ENCODE peak calls at places on chromosomes 6 and 20, in ten cellular contexts. One of them, this sample, is unnamed.

GRCh38 chr20:48760403-48760889 is 67.4 kb downstream of the PREX1 start:
- DNase-seq in posterior cingulate gyrus: no peak
- DNase-seq in amniotic epithelial cell: peak
- DNase-seq in kidney tubule cell: peak
- DNase-seq in thoracic aorta: no peak
- DNase-seq in foreskin keratinocyte: peak
- DNase-seq in iris pigment epithelial cell: peak
- DNase-seq in mucosa of descending colon: peak
- DNase-seq in foreskin fibroblast: no peak
- DNase-seq in islet precursor cell: no peak
- DNase-seq in this sample: peak

GRCh38 chr6:18785810-18786490 is 398.8 kb downstream of the RNF144B start:
- DNase-seq in islet precursor cell: no peak
- DNase-seq in iris pigment epithelial cell: no peak
- DNase-seq in foreskin fibroblast: no peak
- DNase-seq in amniotic epithelial cell: no peak
- DNase-seq in thoracic aorta: no peak
- DNase-seq in foreskin keratinocyte: no peak
- DNase-seq in posterior cingulate gyrus: no peak
- DNase-seq in mucosa of descending colon: no peak
- DNase-seq in kidney tubule cell: no peak
- DNase-seq in this sample: no peak

GRCh38 chr20:38250607-38251006 is 9.9 kb downstream of the KIAA1755 start:
- DNase-seq in mucosa of descending colon: no peak
- DNase-seq in foreskin keratinocyte: no peak
- DNase-seq in thoracic aorta: no peak
- DNase-seq in iris pigment epithelial cell: no peak
- DNase-seq in kidney tubule cell: no peak
- DNase-seq in posterior cingulate gyrus: no peak
- DNase-seq in amniotic epithelial cell: no peak
- DNase-seq in foreskin fibroblast: no peak
- DNase-seq in islet precursor cell: no peak
- DNase-seq in this sample: no peak

GRCh38 chr20:60408435-60408834 is 450.2 kb downstream of the CDH26 start:
- DNase-seq in thoracic aorta: no peak
- DNase-seq in posterior cingulate gyrus: no peak
- DNase-seq in mucosa of descending colon: no peak
- DNase-seq in foreskin fibroblast: no peak
- DNase-seq in islet precursor cell: no peak
- DNase-seq in foreskin keratinocyte: peak
- DNase-seq in kidney tubule cell: no peak
- DNase-seq in amniotic epithelial cell: no peak
- DNase-seq in iris pigment epithelial cell: no peak
- DNase-seq in this sample: no peak

GRCh38 chr6:157597461-157598312 is 216.7 kb downstream of the ZDHHC14 start:
- DNase-seq in iris pigment epithelial cell: no peak
- DNase-seq in posterior cingulate gyrus: peak
- DNase-seq in thoracic aorta: no peak
- DNase-seq in islet precursor cell: peak
- DNase-seq in foreskin keratinocyte: no peak
- DNase-seq in foreskin fibroblast: peak
- DNase-seq in amniotic epithelial cell: no peak
- DNase-seq in mucosa of descending colon: peak
- DNase-seq in kidney tubule cell: peak
- DNase-seq in this sample: no peak

GRCh38 chr6:63803371-63803770 is 167.8 kb downstream of the PHF3 start:
- DNase-seq in posterior cingulate gyrus: no peak
- DNase-seq in mucosa of descending colon: no peak
- DNase-seq in iris pigment epithelial cell: no peak
- DNase-seq in thoracic aorta: no peak
- DNase-seq in foreskin fibroblast: no peak
- DNase-seq in foreskin keratinocyte: no peak
- DNase-seq in amniotic epithelial cell: no peak
- DNase-seq in islet precursor cell: no peak
- DNase-seq in kidney tubule cell: no peak
- DNase-seq in this sample: no peak

GRCh38 chr6:26284537-26285142 is 80.4 kb upstream of the BTN3A2 start:
- DNase-seq in mucosa of descending colon: peak
- DNase-seq in foreskin keratinocyte: peak
- DNase-seq in iris pigment epithelial cell: peak
- DNase-seq in islet precursor cell: peak
- DNase-seq in kidney tubule cell: peak
- DNase-seq in thoracic aorta: no peak
- DNase-seq in amniotic epithelial cell: peak
- DNase-seq in foreskin fibroblast: no peak
- DNase-seq in posterior cingulate gyrus: peak
- DNase-seq in this sample: no peak

GRCh38 chr6:168004945-168005344 is 7.5 kb downstream of the KIF25 start:
- DNase-seq in islet precursor cell: peak
- DNase-seq in kidney tubule cell: no peak
- DNase-seq in mucosa of descending colon: no peak
- DNase-seq in posterior cingulate gyrus: no peak
- DNase-seq in foreskin keratinocyte: no peak
- DNase-seq in amniotic epithelial cell: no peak
- DNase-seq in thoracic aorta: no peak
- DNase-seq in iris pigment epithelial cell: no peak
- DNase-seq in foreskin fibroblast: no peak
- DNase-seq in this sample: no peak

GRCh38 chr6:99761701-99762100 is 155.1 kb downstream of the PRDM13 start:
- DNase-seq in posterior cingulate gyrus: no peak
- DNase-seq in foreskin keratinocyte: peak
- DNase-seq in kidney tubule cell: no peak
- DNase-seq in foreskin fibroblast: no peak
- DNase-seq in amniotic epithelial cell: no peak
- DNase-seq in iris pigment epithelial cell: no peak
- DNase-seq in mucosa of descending colon: no peak
- DNase-seq in islet precursor cell: no peak
- DNase-seq in thoracic aorta: no peak
- DNase-seq in this sample: no peak

GRCh38 chr6:165876568-165876967 is 213.5 kb upstream of the PDE10A start:
- DNase-seq in posterior cingulate gyrus: no peak
- DNase-seq in amniotic epithelial cell: peak
- DNase-seq in islet precursor cell: no peak
- DNase-seq in kidney tubule cell: no peak
- DNase-seq in thoracic aorta: no peak
- DNase-seq in foreskin keratinocyte: no peak
- DNase-seq in mucosa of descending colon: peak
- DNase-seq in foreskin fibroblast: no peak
- DNase-seq in iris pigment epithelial cell: peak
- DNase-seq in this sample: no peak

GRCh38 chr6:145963216-145964068 is 716 bp downstream of the SHPRH start:
- DNase-seq in amniotic epithelial cell: peak
- DNase-seq in kidney tubule cell: peak
- DNase-seq in thoracic aorta: peak
- DNase-seq in posterior cingulate gyrus: no peak
- DNase-seq in iris pigment epithelial cell: peak
- DNase-seq in foreskin fibroblast: peak
- DNase-seq in islet precursor cell: peak
- DNase-seq in foreskin keratinocyte: peak
- DNase-seq in mucosa of descending colon: peak
- DNase-seq in this sample: no peak

GRCh38 chr6:37607949-37608348 is 89.7 kb downstream of the MDGA1 start:
- DNase-seq in posterior cingulate gyrus: no peak
- DNase-seq in foreskin fibroblast: no peak
- DNase-seq in thoracic aorta: no peak
- DNase-seq in kidney tubule cell: no peak
- DNase-seq in islet precursor cell: no peak
- DNase-seq in iris pigment epithelial cell: peak
- DNase-seq in amniotic epithelial cell: peak
- DNase-seq in mucosa of descending colon: no peak
- DNase-seq in foreskin keratinocyte: no peak
- DNase-seq in this sample: no peak

GRCh38 chr20:57445774-57446173 is 54.6 kb downstream of the RBM38 start:
- DNase-seq in thoracic aorta: no peak
- DNase-seq in amniotic epithelial cell: no peak
- DNase-seq in kidney tubule cell: no peak
- DNase-seq in foreskin keratinocyte: no peak
- DNase-seq in posterior cingulate gyrus: no peak
- DNase-seq in mucosa of descending colon: no peak
- DNase-seq in iris pigment epithelial cell: no peak
- DNase-seq in foreskin fibroblast: no peak
- DNase-seq in islet precursor cell: no peak
- DNase-seq in this sample: no peak

GRCh38 chr6:20286968-20287565 is 74.8 kb upstream of the MBOAT1 start:
- DNase-seq in foreskin keratinocyte: no peak
- DNase-seq in amniotic epithelial cell: peak
- DNase-seq in kidney tubule cell: no peak
- DNase-seq in foreskin fibroblast: peak
- DNase-seq in iris pigment epithelial cell: peak
- DNase-seq in islet precursor cell: no peak
- DNase-seq in thoracic aorta: no peak
- DNase-seq in posterior cingulate gyrus: no peak
- DNase-seq in mucosa of descending colon: no peak
- DNase-seq in this sample: no peak

GRCh38 chr20:5390719-5391118 is 74.0 kb upstream of the PROKR2 start:
- DNase-seq in kidney tubule cell: no peak
- DNase-seq in posterior cingulate gyrus: no peak
- DNase-seq in mucosa of descending colon: no peak
- DNase-seq in iris pigment epithelial cell: no peak
- DNase-seq in thoracic aorta: no peak
- DNase-seq in foreskin keratinocyte: no peak
- DNase-seq in islet precursor cell: no peak
- DNase-seq in amniotic epithelial cell: no peak
- DNase-seq in foreskin fibroblast: no peak
- DNase-seq in this sample: no peak

GRCh38 chr6:89927788-89928565 is 33.7 kb downstream of the GJA10 start:
- DNase-seq in foreskin keratinocyte: peak
- DNase-seq in foreskin fibroblast: no peak
- DNase-seq in thoracic aorta: no peak
- DNase-seq in posterior cingulate gyrus: no peak
- DNase-seq in islet precursor cell: no peak
- DNase-seq in iris pigment epithelial cell: peak
- DNase-seq in mucosa of descending colon: no peak
- DNase-seq in kidney tubule cell: no peak
- DNase-seq in amniotic epithelial cell: peak
- DNase-seq in this sample: no peak

GRCh38 chr20:62217913-62218773 is 1.9 kb downstream of the HRH3 start:
- DNase-seq in foreskin keratinocyte: no peak
- DNase-seq in kidney tubule cell: no peak
- DNase-seq in iris pigment epithelial cell: no peak
- DNase-seq in amniotic epithelial cell: no peak
- DNase-seq in posterior cingulate gyrus: no peak
- DNase-seq in thoracic aorta: no peak
- DNase-seq in foreskin fibroblast: no peak
- DNase-seq in mucosa of descending colon: no peak
- DNase-seq in islet precursor cell: no peak
- DNase-seq in this sample: no peak

GRCh38 chr6:10613077-10613476 is 81.3 kb downstream of the C6orf52 start:
- DNase-seq in posterior cingulate gyrus: no peak
- DNase-seq in foreskin keratinocyte: no peak
- DNase-seq in foreskin fibroblast: no peak
- DNase-seq in islet precursor cell: no peak
- DNase-seq in iris pigment epithelial cell: peak
- DNase-seq in thoracic aorta: no peak
- DNase-seq in mucosa of descending colon: no peak
- DNase-seq in kidney tubule cell: no peak
- DNase-seq in amniotic epithelial cell: no peak
- DNase-seq in this sample: no peak

GRCh38 chr6:153043719-153044118 is 41.2 kb upstream of the MTRF1L start:
- DNase-seq in thoracic aorta: no peak
- DNase-seq in foreskin keratinocyte: peak
- DNase-seq in foreskin fibroblast: no peak
- DNase-seq in islet precursor cell: no peak
- DNase-seq in iris pigment epithelial cell: no peak
- DNase-seq in amniotic epithelial cell: no peak
- DNase-seq in kidney tubule cell: no peak
- DNase-seq in mucosa of descending colon: peak
- DNase-seq in posterior cingulate gyrus: no peak
- DNase-seq in this sample: no peak

This sample was measured in epithelial cell of prostate.